ENCODE peak calls at places on chromosome 11, in seven cellular contexts. P is activated effector memory CD4-positive, alpha-beta T cell treated with Interleukin-2 at 50 U/mL for 16 hours; I is glutamatergic neuron; N is GOT3; Z is GM04504; T is esophagus squamous epithelium; Q is endothelial cell. M is an unnamed sample.

GRCh38 chr11:8017071-8017470 is 29.9 kb downstream of the EIF3F start:
- DNase-seq in Z (no peak), T (no peak), P (no peak), Q (no peak), N (no peak), I (no peak), M (no peak)

GRCh38 chr11:120337896-120338840 is 2.0 kb downstream of the ARHGEF12 start:
- DNase-seq in I (no peak), N (no peak), T (no peak), Q (no peak), Z (no peak), P (no peak), M (peak; percentile 69)

GRCh38 chr11:72606362-72607100 is 67.7 kb downstream of the PDE2A start:
- DNase-seq in Q (no peak), T (no peak), I (no peak), P (no peak), N (no peak), Z (no peak), M (no peak)

GRCh38 chr11:41437006-41437405 is 22.4 kb downstream of the LRRC4C start:
- DNase-seq in Z (no peak), Q (no peak), P (no peak), N (no peak), T (no peak), I (no peak), M (no peak)

GRCh38 chr11:37560346-37560745 is 962.3 kb upstream of the RAG2 start:
- DNase-seq in Q (no peak), N (no peak), Z (no peak), I (no peak), T (no peak), P (no peak), M (no peak)

GRCh38 chr11:8066911-8067455 is 14.0 kb upstream of the TUB start:
- DNase-seq in Q (no peak), Z (no peak), N (no peak), I (no peak), P (no peak), T (no peak), M (peak; percentile 64)

GRCh38 chr11:62048101-62048500 is 75.7 kb upstream of the INCENP start:
- DNase-seq in P (no peak), Q (no peak), N (no peak), Z (no peak), I (no peak), T (no peak), M (no peak)

GRCh38 chr11:61700221-61700620 is 20.0 kb downstream of the DAGLA start:
- DNase-seq in I (no peak), N (no peak), Z (peak; percentile 32), Q (no peak), T (no peak), P (no peak), M (peak; percentile 96)

GRCh38 chr11:17508306-17508705 is 31.7 kb upstream of the ABCC8 start:
- DNase-seq in I (no peak), N (no peak), T (no peak), Z (no peak), P (no peak), Q (no peak), M (peak; percentile 82)

GRCh38 chr11:50423208-50423607 is 390.5 kb downstream of the OR4C45 start:
- DNase-seq in N (no peak), Q (no peak), T (no peak), I (no peak), P (no peak), Z (no peak), M (no peak)

GRCh38 chr11:118488480-118489109 is 38.7 kb upstream of the TTC36 start:
- DNase-seq in N (no peak), Q (peak; percentile 75), I (peak; percentile 75), P (peak; percentile 62), T (no peak), Z (peak; percentile 53), M (peak; percentile 91)

GRCh38 chr11:76236092-76237026 is 30.1 kb upstream of the WNT11 start:
- DNase-seq in Q (no peak), T (no peak), Z (peak; percentile 28), P (no peak), I (peak; percentile 67), N (no peak), M (peak; percentile 95)

GRCh38 chr11:14539867-14540475 is 19.8 kb upstream of the PSMA1 start:
- DNase-seq in N (no peak), T (no peak), I (no peak), P (no peak), Q (no peak), Z (no peak), M (no peak)

GRCh38 chr11:17544181-17544622 is at the start of gene USH1C:
- DNase-seq in Z (no peak), T (no peak), I (peak; percentile 41), N (no peak), P (no peak), Q (peak; percentile 50), M (peak; percentile 87)

GRCh38 chr11:67031791-67032561 is 9.0 kb downstream of the SYT12 start:
- DNase-seq in N (no peak), Z (no peak), T (no peak), I (no peak), Q (no peak), P (no peak), M (peak; percentile 84)

GRCh38 chr11:108973402-108974119 is 308.7 kb downstream of the DDX10 start:
- DNase-seq in I (no peak), P (no peak), Q (no peak), Z (peak; percentile 77), N (no peak), T (no peak), M (peak; percentile 75)

GRCh38 chr11:69975822-69976221 is 102.3 kb upstream of the ANO1 start:
- DNase-seq in Q (no peak), Z (no peak), N (no peak), P (no peak), I (no peak), T (no peak), M (no peak)

GRCh38 chr11:47189100-47189834 is 3.0 kb upstream of the PACSIN3 start:
- DNase-seq in Z (peak; percentile 34), N (no peak), T (no peak), P (no peak), Q (no peak), I (no peak), M (peak; percentile 92)

GRCh38 chr11:124983674-124984511 is 29.9 kb downstream of the CCDC15 start:
- DNase-seq in I (no peak), P (no peak), Z (no peak), N (no peak), T (no peak), Q (no peak), M (peak; percentile 49)

GRCh38 chr11:113159967-113160621 is 154.3 kb upstream of the TTC12 start:
- DNase-seq in N (no peak), T (no peak), Z (no peak), Q (no peak), P (no peak), I (no peak), M (no peak)

GRCh38 chr11:76794371-76795284 is 11.5 kb downstream of the TSKU start:
- DNase-seq in N (no peak), I (no peak), Z (no peak), T (no peak), Q (no peak), P (no peak), M (peak; percentile 6)

GRCh38 chr11:115222218-115222862 is 281.9 kb downstream of the CADM1 start:
- DNase-seq in T (no peak), N (no peak), P (no peak), I (no peak), Q (no peak), Z (no peak), M (peak; percentile 37)

GRCh38 chr11:17548444-17548843 is 1.4 kb downstream of the OTOG start:
- DNase-seq in I (no peak), P (no peak), Z (no peak), T (no peak), N (no peak), Q (no peak), M (no peak)

GRCh38 chr11:100515087-100515486 is 172.0 kb upstream of the ARHGAP42 start:
- DNase-seq in I (no peak), Q (peak; percentile 6), N (no peak), T (no peak), Z (no peak), P (no peak), M (no peak)

GRCh38 chr11:60950933-60951610 is 904 bp downstream of the SLC15A3 start:
- DNase-seq in Z (no peak), N (no peak), P (no peak), I (no peak), Q (peak; percentile 27), T (no peak), M (peak; percentile 81)

GRCh38 chr11:75867778-75868374 is 52.9 kb downstream of the UVRAG start:
- DNase-seq in N (no peak), Q (peak; percentile 40), I (no peak), Z (peak; percentile 17), P (no peak), T (no peak), M (no peak)

GRCh38 chr11:1755344-1756023 is 5.1 kb upstream of the IFITM10 start:
- DNase-seq in N (no peak), P (no peak), I (peak; percentile 14), Q (no peak), T (no peak), Z (no peak), M (peak; percentile 89)